ENCODE peak calls at places on chromosomes 2 and 18, in four cellular contexts. W, R, H and O are unnamed samples.
A peak's percentile ranks its signal among the peaks of the same experiment; 100 is the strongest.

GRCh38 chr2:120432976-120433815 is 87.3 kb downstream of the INHBB start:
- DNase-seq in W (no peak), R (no peak), H (no peak), O (no peak)

GRCh38 chr2:237458519-237458918 is 28.5 kb upstream of the MLPH start:
- DNase-seq in R (no peak), W (no peak), H (no peak), O (no peak)

GRCh38 chr2:52686935-52687334 is 1080.7 kb upstream of the CHAC2 start:
- DNase-seq in R (no peak), W (no peak), H (no peak), O (no peak)

GRCh38 chr18:63892544-63892943 is 5.0 kb downstream of the SERPINB2 start:
- DNase-seq in H (no peak), W (no peak), R (no peak), O (no peak)

GRCh38 chr2:7027436-7027835 is 110.2 kb downstream of the RNF144A start:
- DNase-seq in H (no peak), W (no peak), R (no peak), O (no peak)

GRCh38 chr2:233089851-233090250 is 29.7 kb downstream of the INPP5D start:
- DNase-seq in W (no peak), H (no peak), R (no peak), O (no peak)

GRCh38 chr18:51188024-51188701 is 9.3 kb downstream of the MEX3C start:
- DNase-seq in R (no peak), H (no peak), W (no peak), O (no peak)

GRCh38 chr18:1412660-1413659 is 508.3 kb downstream of the ADCYAP1 start:
- DNase-seq in H (no peak), W (no peak), R (no peak), O (no peak)

GRCh38 chr2:208183937-208184336 is 5.9 kb downstream of the C2orf80 start:
- DNase-seq in W (no peak), H (no peak), R (no peak), O (no peak)

GRCh38 chr18:60372598-60372997 is at the start of gene MC4R:
- DNase-seq in R (no peak), W (peak; percentile 29), H (peak; percentile 17), O (no peak)

GRCh38 chr2:222690564-222691200 is 19.2 kb downstream of the MOGAT1 start:
- DNase-seq in H (peak; percentile 81), R (peak; percentile 68), W (peak; percentile 83), O (no peak)

GRCh38 chr2:6864938-6865345 is 765 bp downstream of the CMPK2 start:
- DNase-seq in W (peak; percentile 11), R (no peak), H (peak; percentile 16), O (no peak)

GRCh38 chr2:219951111-219951510 is 323.7 kb downstream of the SLC4A3 start:
- DNase-seq in H (no peak), W (no peak), R (no peak), O (no peak)

GRCh38 chr18:41532344-41533086 is 422.5 kb upstream of the PIK3C3 start:
- DNase-seq in R (no peak), W (no peak), H (no peak), O (no peak)

GRCh38 chr2:30338475-30338874 is 107.1 kb downstream of the LBH start:
- DNase-seq in W (no peak), R (no peak), H (no peak), O (no peak)

GRCh38 chr2:50772607-50773006 is 259.3 kb downstream of the NRXN1 start:
- DNase-seq in H (no peak), R (no peak), W (no peak), O (no peak)

GRCh38 chr2:8645176-8645831 is 36.6 kb upstream of the ID2 start:
- DNase-seq in W (no peak), R (no peak), H (no peak), O (no peak)
- TF ChIP-seq EP300 in W (no peak), R (no peak), H (no peak), O (no peak)

GRCh38 chr2:74777161-74777900 is 56.6 kb upstream of the HK2 start:
- DNase-seq in H (no peak), R (no peak), W (no peak), O (no peak)

GRCh38 chr2:74779587-74780135 is 54.3 kb upstream of the HK2 start:
- DNase-seq in W (no peak), H (no peak), R (no peak), O (no peak)

DNA sequence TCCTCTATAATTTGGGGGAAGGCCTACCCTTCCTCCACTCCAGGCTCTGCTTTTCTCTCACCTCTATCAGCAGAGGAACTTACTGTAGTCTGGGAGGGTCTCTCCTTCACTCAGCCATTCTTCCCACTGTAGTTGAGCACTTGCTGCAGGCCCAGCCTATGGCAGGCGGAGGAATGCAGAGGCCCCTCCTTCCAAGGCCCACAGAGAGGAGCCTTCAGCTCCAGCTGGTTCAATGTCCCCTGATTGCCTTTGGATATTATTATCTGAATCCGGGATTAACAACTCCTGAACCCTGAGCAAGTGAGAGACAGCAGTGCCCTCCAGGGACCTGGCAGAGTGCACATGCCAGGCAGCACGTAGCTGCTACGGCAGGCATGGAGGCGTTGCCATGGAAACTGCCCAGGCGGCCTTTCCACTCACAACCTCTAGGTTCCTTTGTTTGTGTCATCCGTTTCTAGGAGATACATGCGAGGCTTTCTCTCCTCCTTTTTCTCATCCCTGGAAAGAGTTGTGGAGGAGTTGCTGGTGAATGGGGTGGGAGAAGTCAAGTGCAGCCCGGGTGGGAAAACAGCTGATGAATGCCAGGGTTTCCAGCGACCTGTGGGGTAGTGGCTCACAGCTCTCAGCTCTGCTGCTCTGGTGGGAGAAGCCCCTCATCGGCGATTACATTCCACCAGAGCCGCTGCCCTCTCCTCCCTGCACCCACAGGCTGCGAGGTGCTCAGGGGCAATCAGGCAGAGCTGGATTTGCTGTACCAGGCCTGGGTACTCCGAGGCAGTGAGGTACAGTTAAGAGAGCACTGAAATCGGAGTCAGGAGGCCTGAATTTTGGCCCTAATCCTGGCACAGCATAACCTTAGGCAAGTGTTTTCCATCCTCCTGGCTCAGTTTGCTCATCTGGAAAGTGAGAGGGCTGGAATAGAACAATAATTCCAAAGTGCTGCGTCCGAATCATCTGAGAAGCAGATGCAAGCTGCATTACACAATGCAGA is 55.3 kb upstream of the HK2 start:
- DNase-seq in R (no peak), W (peak; percentile 50), H (no peak), O (no peak)
- TF ChIP-seq EP300 in R (no peak), W (no peak), H (no peak), O (no peak)

GRCh38 chr2:43375746-43376522 is 149.5 kb upstream of the ZFP36L2 start:
- DNase-seq in H (no peak), R (no peak), W (no peak), O (no peak)
- TF ChIP-seq EP300 in H (no peak), R (no peak), W (no peak), O (no peak)

DNA sequence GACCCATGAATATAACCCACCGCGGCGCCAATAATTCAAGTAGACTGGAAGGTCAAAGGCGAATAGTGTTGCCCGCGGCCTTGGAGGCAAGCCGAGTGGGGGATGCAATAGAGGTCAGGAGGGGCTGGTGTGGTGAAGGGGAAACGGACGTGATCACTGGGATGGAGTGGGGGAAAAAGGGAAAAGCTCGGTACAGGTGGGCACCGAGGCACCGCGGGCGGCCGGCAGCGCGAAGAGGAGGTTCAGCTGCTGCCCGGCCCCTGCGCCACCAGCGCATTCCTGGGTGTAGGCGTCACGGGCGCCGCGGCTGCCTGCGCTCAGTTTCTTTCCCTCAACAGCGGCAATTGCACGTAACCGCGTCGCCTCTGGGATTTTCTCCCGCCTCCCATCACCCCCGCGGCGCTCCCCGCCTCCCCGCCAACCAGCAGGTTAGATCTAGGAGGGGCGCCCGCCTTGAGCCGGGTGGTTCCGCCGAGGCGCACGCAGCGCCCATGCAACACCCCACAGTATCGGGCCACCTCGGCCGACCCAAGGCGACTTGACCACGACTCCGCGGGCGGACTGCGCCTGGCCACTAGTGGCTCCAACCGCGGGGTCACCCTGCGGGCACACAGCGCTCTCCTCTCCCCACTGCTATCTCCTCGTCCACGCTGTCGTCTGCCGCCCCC is 1.5 kb downstream of the RND3 start:
- DNase-seq in W (peak; percentile 71), R (peak; percentile 50), H (peak; percentile 80), O (no peak)
- TF ChIP-seq EP300 in W (no peak), R (peak; percentile 79), H (no peak), O (no peak)

GRCh38 chr18:34704823-34705222 is 5.3 kb upstream of the DTNA start:
- DNase-seq in W (no peak), H (no peak), R (no peak), O (no peak)

GRCh38 chr18:34709631-34710429 is at the start of gene DTNA:
- DNase-seq in W (no peak), R (peak; percentile 36), H (no peak), O (no peak)

GRCh38 chr18:34707670-34708069 is 2.4 kb upstream of the DTNA start:
- DNase-seq in H (peak; percentile 32), W (peak; percentile 35), R (peak; percentile 65), O (no peak)

GRCh38 chr18:34710430-34711386 is 610 bp downstream of the DTNA start:
- DNase-seq in R (no peak), H (no peak), W (no peak), O (no peak)

GRCh38 chr18:34709104-34709503 is 994 bp upstream of the DTNA start:
- DNase-seq in H (no peak), W (peak; percentile 34), R (no peak), O (no peak)
- TF ChIP-seq EP300 in H (peak; percentile 4), W (no peak), R (peak; percentile 75), O (no peak)

GRCh38 chr18:42937434-42937833 is 178.1 kb downstream of the RIT2 start:
- DNase-seq in R (no peak), H (no peak), W (no peak), O (no peak)
- TF ChIP-seq EP300 in R (no peak), H (no peak), W (no peak), O (no peak)

DNA sequence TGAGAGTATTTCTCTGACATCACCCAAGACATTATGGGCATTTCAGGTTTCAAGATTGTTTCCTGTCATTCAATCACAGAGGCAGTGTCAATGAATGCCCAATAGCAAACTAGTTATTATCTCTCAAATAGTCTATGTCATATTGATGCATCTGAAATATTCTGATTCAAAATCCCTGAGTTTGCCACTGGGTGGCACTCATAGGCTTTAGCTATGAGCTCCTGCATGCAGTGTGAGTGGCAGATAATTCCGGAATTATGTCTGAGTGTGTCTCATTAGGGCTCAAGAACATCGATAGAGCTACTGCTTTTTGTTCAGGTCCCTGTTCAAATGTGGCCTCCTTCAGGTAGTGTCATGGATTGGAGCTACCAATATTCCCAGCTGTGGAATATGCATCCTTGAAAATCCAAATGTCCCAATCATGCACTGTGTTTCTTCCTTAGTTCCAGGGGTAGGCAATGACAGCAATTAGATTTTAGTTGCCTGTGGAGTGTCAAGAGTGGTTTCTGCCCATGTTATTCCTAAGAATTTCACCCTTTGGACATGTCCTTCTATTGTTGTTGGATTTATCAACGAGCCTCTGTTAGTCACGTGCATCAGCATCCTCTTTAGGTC is 7.8 kb upstream of the OR6B3 start:
- DNase-seq in W (peak; percentile 59), H (peak; percentile 20), R (peak; percentile 63), O (no peak)
- TF ChIP-seq EP300 in W (no peak), H (no peak), R (no peak), O (no peak)

GRCh38 chr18:36381075-36381474 is 83.6 kb downstream of the FHOD3 start:
- DNase-seq in H (no peak), R (no peak), W (no peak), O (no peak)

GRCh38 chr18:36379426-36379984 is 82.0 kb downstream of the FHOD3 start:
- DNase-seq in W (no peak), R (no peak), H (no peak), O (no peak)

GRCh38 chr18:36380173-36380827 is 82.8 kb downstream of the FHOD3 start:
- DNase-seq in W (no peak), H (no peak), R (no peak), O (no peak)

GRCh38 chr18:36382151-36382550 is 84.6 kb downstream of the FHOD3 start:
- DNase-seq in R (no peak), H (no peak), W (no peak), O (no peak)

GRCh38 chr18:36382854-36383253 is 85.3 kb downstream of the FHOD3 start:
- DNase-seq in W (no peak), H (no peak), R (no peak), O (no peak)
- TF ChIP-seq EP300 in W (no peak), H (no peak), R (no peak), O (no peak)